ENCODE peak calls at places on chromosomes 4 and X, in six cellular contexts. X, F, S, P, A and M are unnamed samples.

GRCh38 chrX:2699959-2700358 is 8.9 kb downstream of the CD99 start:
- DNase-seq in S (no peak), P (no peak), A (no peak), X (no peak), F (no peak), M (no peak)

GRCh38 chr4:186486172-186486571 is 69.2 kb downstream of the MTNR1A start:
- DNase-seq in S (peak), P (peak), X (peak), A (no peak), F (no peak), M (no peak)

GRCh38 chr4:62544428-62544827 is 1344.3 kb downstream of the ADGRL3 start:
- DNase-seq in A (no peak), P (peak), S (no peak), F (no peak), X (peak), M (no peak)

GRCh38 chr4:116099596-116099995 is 985.8 kb downstream of the TRAM1L1 start:
- DNase-seq in P (no peak), S (no peak), A (no peak), X (no peak), F (no peak), M (no peak)

GRCh38 chrX:83759872-83760271 is 101.1 kb upstream of the CYLC1 start:
- DNase-seq in X (no peak), F (peak), S (peak), P (no peak), A (peak), M (no peak)

GRCh38 chr4:20433101-20433705 is 181.5 kb downstream of the SLIT2 start:
- DNase-seq in S (no peak), X (no peak), F (no peak), A (no peak), P (no peak), M (no peak)

GRCh38 chr4:48137766-48138349 is 3.8 kb upstream of the TXK start:
- DNase-seq in A (no peak), X (no peak), F (no peak), P (no peak), S (no peak), M (peak)

GRCh38 chr4:41104155-41104554 is 110.2 kb downstream of the APBB2 start:
- DNase-seq in A (no peak), S (no peak), X (no peak), P (no peak), F (no peak), M (no peak)

GRCh38 chrX:47179221-47179927 is 14.3 kb upstream of the UBA1 start:
- DNase-seq in X (peak), A (no peak), S (peak), P (peak), F (no peak), M (no peak)

GRCh38 chr4:176238157-176238608 is 30.8 kb downstream of the ASB5 start:
- DNase-seq in P (peak), F (no peak), S (peak), A (no peak), X (peak), M (no peak)

GRCh38 chrX:133185938-133186337 is 32.2 kb downstream of the TFDP3 start:
- DNase-seq in A (no peak), S (no peak), F (no peak), X (no peak), P (no peak), M (no peak)

GRCh38 chrX:12383196-12383595 is 244.9 kb downstream of the FRMPD4 start:
- DNase-seq in S (no peak), F (no peak), A (no peak), P (no peak), X (no peak), M (no peak)

GRCh38 chr4:16641971-16642370 is 256.5 kb downstream of the LDB2 start:
- DNase-seq in P (no peak), F (no peak), X (peak), A (no peak), S (peak), M (no peak)

GRCh38 chr4:174579421-174579820 is 57.1 kb upstream of the HPGD start:
- DNase-seq in X (no peak), P (peak), A (no peak), F (no peak), S (peak), M (no peak)

GRCh38 chr4:70197842-70198241 is 2.3 kb downstream of the ODAM start:
- DNase-seq in S (no peak), A (no peak), F (no peak), X (no peak), P (no peak), M (no peak)

GRCh38 chr4:27716693-27717505 is 856.3 kb downstream of the STIM2 start:
- DNase-seq in S (no peak), F (no peak), A (no peak), P (no peak), X (no peak), M (no peak)

GRCh38 chr4:117796677-117797076 is 237.6 kb upstream of the NDST3 start:
- DNase-seq in F (no peak), S (no peak), P (no peak), A (no peak), X (no peak), M (no peak)

GRCh38 chrX:133983974-133984578 is 1.3 kb downstream of the GPC3 start:
- DNase-seq in P (no peak), X (no peak), S (no peak), F (no peak), A (no peak), M (no peak)

GRCh38 chr4:165944900-165945299 is 71.9 kb downstream of the TLL1 start:
- DNase-seq in A (no peak), F (no peak), S (no peak), P (no peak), X (no peak), M (no peak)

GRCh38 chr4:147901886-147902285 is 170.0 kb downstream of the ARHGAP10 start:
- DNase-seq in A (no peak), P (no peak), S (no peak), X (no peak), F (no peak), M (no peak)

GRCh38 chrX:113947548-113947947 is 636.3 kb upstream of the HTR2C start:
- DNase-seq in P (no peak), F (no peak), S (no peak), X (no peak), A (no peak), M (no peak)

GRCh38 chr4:172818901-172819300 is 349.7 kb upstream of the GALNT7 start:
- DNase-seq in P (no peak), S (no peak), F (no peak), X (no peak), A (no peak), M (no peak)

GRCh38 chr4:54843946-54844345 is 186.2 kb downstream of the KIT start:
- DNase-seq in S (no peak), P (no peak), A (no peak), X (no peak), F (no peak), M (no peak)

GRCh38 chrX:132270699-132271098 is 51.5 kb upstream of the RAP2C start:
- DNase-seq in X (peak), A (no peak), P (peak), S (peak), F (no peak), M (no peak)

GRCh38 chr4:37008199-37008598 is 236.3 kb upstream of the NWD2 start:
- DNase-seq in X (peak), P (peak), A (no peak), F (no peak), S (peak), M (no peak)

GRCh38 chr4:186264660-186265059 is 1.3 kb upstream of the F11 start:
- DNase-seq in A (no peak), S (no peak), X (no peak), P (no peak), F (no peak), M (no peak)

GRCh38 chr4:169334335-169334734 is 63.6 kb upstream of the SH3RF1 start:
- DNase-seq in P (no peak), A (no peak), X (no peak), F (no peak), S (no peak), M (no peak)

GRCh38 chrX:97016106-97016505 is 132.4 kb downstream of the RPA4 start:
- DNase-seq in P (no peak), S (peak), X (no peak), F (no peak), A (no peak), M (no peak)

GRCh38 chr4:14810121-14810520 is 192.2 kb upstream of the CPEB2 start:
- DNase-seq in A (no peak), F (no peak), X (no peak), P (no peak), S (no peak), M (no peak)
- TF ChIP-seq CTCF in A (no peak), F (no peak), X (no peak), P (no peak), S (no peak), M (no peak)

DNA sequence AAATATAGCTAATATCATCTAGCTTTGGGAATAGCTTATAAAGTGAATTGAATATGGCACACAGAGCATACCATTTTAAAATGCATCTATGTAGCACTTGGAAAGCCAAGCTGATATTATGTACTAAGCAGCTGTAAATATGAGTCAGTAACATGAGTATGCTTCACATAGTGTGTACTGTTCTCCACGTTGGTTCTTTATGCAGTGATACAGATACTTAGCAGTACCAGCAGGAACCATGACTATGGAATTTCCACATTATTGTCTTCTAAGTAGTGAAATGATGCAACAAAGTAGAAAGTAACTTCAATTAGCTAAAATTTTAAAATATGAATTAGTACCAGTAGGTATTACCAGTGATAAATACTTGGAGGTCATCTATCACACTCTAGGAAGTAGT is 320.1 kb downstream of the BMPR1B start:
- DNase-seq in P (peak), F (no peak), X (no peak), A (no peak), S (peak), M (no peak)
- TF ChIP-seq CTCF in P (no peak), F (no peak), X (no peak), A (no peak), S (no peak), M (no peak)

DNA sequence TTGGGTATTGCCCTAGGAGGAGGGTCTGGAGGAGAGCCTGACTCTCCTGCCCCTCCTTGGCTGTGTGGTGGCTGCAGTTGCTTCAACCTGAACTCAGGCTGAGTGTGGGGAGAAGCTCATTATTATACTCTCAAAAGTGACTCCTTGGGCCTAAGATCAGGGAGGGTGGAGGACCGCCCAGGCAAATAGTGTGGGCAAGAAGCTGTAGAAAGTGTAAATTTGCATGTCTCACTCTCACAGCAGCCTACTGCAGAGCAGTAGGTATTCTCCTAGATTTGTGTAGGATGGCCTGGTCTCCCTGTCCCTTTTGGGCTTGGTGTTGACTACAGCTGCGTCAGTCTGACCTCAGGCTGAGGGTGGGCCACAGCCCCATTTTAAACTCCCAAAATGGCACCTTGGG is 156.1 kb downstream of the ZNF330 start:
- DNase-seq in A (no peak), X (no peak), F (no peak), P (no peak), S (no peak), M (no peak)
- TF ChIP-seq CTCF in A (no peak), X (no peak), F (no peak), P (no peak), S (no peak), M (no peak)

DNA sequence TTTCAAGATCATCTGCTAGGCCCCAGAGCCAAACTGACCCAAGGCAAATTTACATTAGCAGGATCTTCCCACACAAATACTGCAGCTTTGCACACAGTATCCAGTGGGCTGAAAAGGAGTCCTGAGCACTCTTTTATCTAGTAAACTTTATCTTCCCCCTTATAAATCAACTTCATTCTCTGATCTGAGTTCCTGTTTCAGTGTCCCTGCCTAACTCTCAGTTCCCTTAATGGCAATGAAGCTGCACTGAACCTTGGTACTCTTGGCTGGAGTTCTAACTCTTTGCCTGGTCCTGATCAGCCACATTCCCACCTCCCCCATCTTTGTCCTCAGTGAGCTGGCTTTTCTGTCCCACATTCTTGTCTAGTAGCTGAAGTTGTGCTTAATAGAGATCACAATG is 37.4 kb downstream of the EDA2R start:
- DNase-seq in A (no peak), X (no peak), P (no peak), F (no peak), S (no peak), M (no peak)
- TF ChIP-seq CTCF in A (no peak), X (no peak), P (no peak), F (no peak), S (no peak), M (no peak)

GRCh38 chr4:140374130-140374477 is 658 bp downstream of the SCOC start:
- DNase-seq in F (no peak), A (no peak), P (no peak), X (no peak), S (no peak), M (no peak)
- TF ChIP-seq CTCF in F (no peak), A (no peak), P (no peak), X (no peak), S (no peak), M (no peak)

DNA sequence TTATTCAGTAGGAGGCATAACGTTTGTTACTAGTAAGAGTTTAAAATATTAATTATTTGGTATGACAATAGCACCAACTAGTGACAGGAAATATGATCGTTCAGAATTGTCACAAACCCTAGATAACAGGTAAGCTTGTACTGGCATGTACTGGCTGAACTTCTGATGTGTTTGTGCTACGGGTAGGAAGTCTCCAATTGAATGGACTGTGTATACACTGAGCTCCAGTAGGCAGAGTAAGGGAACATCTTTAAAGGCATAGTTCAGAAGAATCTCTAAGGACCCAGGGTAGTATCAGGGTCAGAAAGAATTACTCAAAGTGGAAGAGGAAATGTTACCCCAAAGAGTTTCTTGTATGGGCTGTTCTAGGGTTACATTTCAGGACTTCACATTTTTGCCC is 230.4 kb downstream of the EDA2R start:
- DNase-seq in P (no peak), S (no peak), F (peak), X (no peak), A (peak), M (no peak)
- TF ChIP-seq CTCF in P (no peak), S (no peak), F (peak), X (no peak), A (no peak), M (no peak)

GRCh38 chr4:101370663-101371210 is 23.4 kb upstream of the PPP3CA start:
- DNase-seq in S (no peak), F (no peak), P (no peak), A (no peak), X (no peak), M (no peak)
- TF ChIP-seq CTCF in S (no peak), F (no peak), P (no peak), A (no peak), X (no peak), M (no peak)

GRCh38 chr4:77582151-77582550 is 23.5 kb upstream of the CXCL13 start:
- DNase-seq in X (no peak), P (peak), F (no peak), S (peak), A (no peak), M (no peak)

GRCh38 chr4:77576351-77576750 is 29.3 kb upstream of the CXCL13 start:
- DNase-seq in P (no peak), A (no peak), X (no peak), F (no peak), S (no peak), M (no peak)

GRCh38 chr4:77581724-77582123 is 23.9 kb upstream of the CXCL13 start:
- DNase-seq in F (no peak), X (peak), S (no peak), A (no peak), P (no peak), M (peak)

GRCh38 chr4:77579406-77580076 is 26.1 kb upstream of the CXCL13 start:
- DNase-seq in F (no peak), P (peak), S (peak), A (no peak), X (peak), M (no peak)

DNA sequence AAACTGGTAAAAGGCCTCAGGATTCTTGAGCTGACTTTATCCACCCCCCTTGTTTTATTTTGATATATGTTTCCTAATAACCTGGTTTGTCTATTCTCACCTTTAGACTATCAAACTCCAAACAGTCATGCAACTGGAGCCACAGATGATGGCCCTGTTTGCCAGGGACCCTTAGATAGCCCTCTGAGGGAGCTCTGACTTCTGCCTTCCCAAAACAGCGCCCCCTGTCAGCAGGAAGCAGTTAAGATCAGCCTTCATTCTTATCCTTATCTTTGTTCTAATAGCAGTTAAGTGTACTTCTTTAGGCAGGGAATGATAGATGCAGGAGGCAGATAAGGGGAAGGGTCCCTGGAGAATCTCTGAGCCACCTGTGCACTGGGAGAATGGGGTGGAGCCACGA is 27.5 kb upstream of the CXCL13 start:
- DNase-seq in A (no peak), F (no peak), S (no peak), X (no peak), P (no peak), M (no peak)
- TF ChIP-seq CTCF in A (peak), F (no peak), S (peak), X (no peak), P (no peak), M (peak)

GRCh38 chrX:140123446-140123845 is 158.1 kb upstream of the CXorf66 start:
- DNase-seq in P (peak), X (no peak), A (no peak), F (no peak), S (peak), M (no peak)
- TF ChIP-seq CTCF in P (peak), X (no peak), A (no peak), F (no peak), S (peak), M (no peak)